ENCODE peak calls at places on chromosomes 13 and 19, in six cellular contexts. S is HCT116, L is K562, H is heart left ventricle, Z is breast epithelium, C is gastrocnemius medialis. I is an unnamed sample. For H3K4me1, the result is how much of the 10 kb centered on the place peaks cover.

GRCh38 chr19:53904909-53905308 is 4.2 kb upstream of the CACNG7 start:
- DNase-seq in S (no peak), L (no peak), H (no peak), Z (no peak), C (no peak), I (no peak)

GRCh38 chr13:87057807-87058520 is 613.2 kb upstream of the SLITRK5 start:
- DNase-seq in S (no peak), L (no peak), H (no peak), Z (no peak), C (no peak), I (no peak)

GRCh38 chr13:106602178-106602577 is 34.2 kb upstream of the ARGLU1 start:
- DNase-seq in S (no peak), L (no peak), H (no peak), Z (no peak), C (no peak), I (no peak)

GRCh38 chr19:8115805-8116396 is 33.5 kb downstream of the FBN3 start:
- DNase-seq in S (no peak), L (no peak), H (no peak), Z (no peak), C (no peak), I (no peak)

GRCh38 chr19:42512743-42513304 is 15.5 kb downstream of the CEACAM1 start:
- DNase-seq in S (no peak), L (no peak), H (no peak), Z (no peak), C (no peak), I (no peak)

GRCh38 chr13:86591862-86592261 is 792.6 kb upstream of the SLITRK6 start:
- DNase-seq in S (no peak), L (no peak), H (no peak), Z (no peak), C (no peak), I (no peak)

GRCh38 chr19:7595466-7596133 is at the start of gene CAMSAP3:
- DNase-seq in S (no peak), L (peak), H (no peak), Z (no peak), C (no peak), I (no peak)

GRCh38 chr19:39212377-39212742 is 8.3 kb upstream of the SYCN start:
- DNase-seq in S (peak), L (peak), H (no peak), Z (no peak), C (no peak), I (no peak)

GRCh38 chr13:46852168-46852567 is 44.7 kb downstream of the HTR2A start:
- DNase-seq in S (no peak), L (no peak), H (no peak), Z (no peak), C (no peak), I (no peak)

GRCh38 chr13:95455782-95456181 is 96.7 kb upstream of the CLDN10 start:
- DNase-seq in S (no peak), L (no peak), H (no peak), Z (no peak), C (no peak), I (no peak)

GRCh38 chr13:99086869-99087129 is 108.9 kb upstream of the DOCK9 start:
- DNase-seq in S (no peak), L (no peak), H (peak), Z (no peak), C (peak), I (no peak)

GRCh38 chr13:40087021-40088002 is 431.9 kb downstream of the COG6 start:
- DNase-seq in S (no peak), L (no peak), H (no peak), Z (no peak), C (no peak), I (no peak)

GRCh38 chr13:105519766-105520165 is 1015.7 kb downstream of the EFNB2 start:
- DNase-seq in S (no peak), L (no peak), H (no peak), Z (no peak), C (no peak), I (no peak)

GRCh38 chr19:38534574-38534973 is 83.2 kb downstream of the MAP4K1 start:
- DNase-seq in S (no peak), L (no peak), H (no peak), Z (no peak), C (no peak), I (no peak)

GRCh38 chr13:32309812-32310706 is 5.1 kb downstream of the ZAR1L start:
- DNase-seq in S (peak), L (peak), H (no peak), Z (no peak), C (no peak), I (no peak)

GRCh38 chr13:28204690-28205443 is 66.5 kb downstream of the PAN3 start:
- DNase-seq in S (no peak), L (no peak), H (no peak), Z (no peak), C (no peak), I (no peak)

GRCh38 chr13:90591927-90592268 is 755.6 kb upstream of the MIR17HG start:
- DNase-seq in S (no peak), L (no peak), H (no peak), Z (no peak), C (no peak), I (no peak)

GRCh38 chr13:46404732-46405097 is 17.7 kb upstream of the RUBCNL start:
- DNase-seq in S (no peak), L (no peak), H (no peak), Z (no peak), C (no peak), I (no peak)

GRCh38 chr13:45879666-45880065 is 28.1 kb upstream of the SIAH3 start:
- DNase-seq in S (peak), L (peak), H (no peak), Z (peak), C (peak), I (no peak)

GRCh38 chr19:54074851-54075250 is 6.3 kb downstream of the TARM1 start:
- DNase-seq in S (no peak), L (no peak), H (no peak), Z (no peak), C (no peak), I (no peak)

GRCh38 chr19:6723108-6723618 is 2.7 kb upstream of the C3 start:
- DNase-seq in S (no peak), L (no peak), H (peak), Z (no peak), C (peak), I (peak)

GRCh38 chr19:11382898-11383705 is 1.0 kb downstream of the EPOR start:
- DNase-seq in S (peak), L (peak), H (peak), Z (no peak), C (no peak), I (peak)

GRCh38 chr13:45367995-45368394 is 27.0 kb upstream of the TPT1 start:
- DNase-seq in S (no peak), L (no peak), H (no peak), Z (no peak), C (no peak), I (no peak)

GRCh38 chr19:1495051-1495798 is 4.2 kb downstream of the REEP6 start:
- DNase-seq in S (no peak), L (no peak), H (no peak), Z (no peak), C (no peak), I (no peak)

GRCh38 chr13:112220296-112220875 is 153.4 kb downstream of the SOX1 start:
- DNase-seq in S (no peak), L (no peak), H (no peak), Z (no peak), C (no peak), I (no peak)

GRCh38 chr13:36369268-36370107 is 23.3 kb upstream of the SPART start:
- DNase-seq in S (no peak), L (no peak), H (no peak), Z (no peak), C (no peak), I (no peak)

GRCh38 chr19:58543826-58544590 is at the start of gene TRIM28:
- DNase-seq in S (peak), L (peak), H (peak), Z (peak), C (peak), I (peak)

GRCh38 chr19:10603873-10604459 is 16.9 kb upstream of the AP1M2 start:
- DNase-seq in S (no peak), L (no peak), H (no peak), Z (no peak), C (no peak), I (no peak)

GRCh38 chr19:39502640-39503417 is 4.1 kb downstream of the DLL3 start:
- DNase-seq in S (peak), L (peak), H (peak), Z (no peak), C (no peak), I (peak)

GRCh38 chr19:13717194-13717643 is 47.1 kb upstream of the MRI1 start:
- DNase-seq in S (no peak), L (peak), H (no peak), Z (no peak), C (no peak), I (no peak)

GRCh38 chr13:44108345-44108858 is 228.7 kb downstream of the LACC1 start:
- DNase-seq in S (no peak), L (no peak), H (no peak), Z (peak), C (no peak), I (no peak)

GRCh38 chr19:835201-835810 is 5.5 kb upstream of the PRTN3 start:
- DNase-seq in S (no peak), L (no peak), H (no peak), Z (no peak), C (no peak), I (no peak)

GRCh38 chr19:32308436-32309077 is 36.9 kb upstream of the ZNF507 start:
- DNase-seq in S (no peak), L (no peak), H (no peak), Z (no peak), C (no peak), I (no peak)

GRCh38 chr19:21463449-21464105 is 41.8 kb upstream of the ZNF429 start:
- DNase-seq in S (no peak), L (peak), H (no peak), Z (no peak), C (no peak), I (peak)

GRCh38 chr19:51359294-51359693 is 6.9 kb downstream of the ETFB start:
- DNase-seq in S (no peak), L (no peak), H (no peak), Z (no peak), C (no peak), I (no peak)

GRCh38 chr19:51354742-51355148 is 11.4 kb downstream of the ETFB start:
- DNase-seq in S (no peak), L (no peak), H (no peak), Z (no peak), C (no peak), I (no peak)

GRCh38 chr19:51361228-51361627 is 5.0 kb downstream of the ETFB start:
- DNase-seq in S (no peak), L (no peak), H (peak), Z (no peak), C (no peak), I (no peak)

GRCh38 chr19:51356159-51356801 is 9.9 kb downstream of the ETFB start:
- DNase-seq in S (no peak), L (no peak), H (no peak), Z (no peak), C (no peak), I (no peak)

GRCh38 chr19:51357952-51358351 is 8.2 kb downstream of the ETFB start:
- DNase-seq in S (no peak), L (no peak), H (no peak), Z (no peak), C (no peak), I (no peak)
- H3K4me1 ChIP-seq in S (under half), L (under half), H (under half), Z (under half), C (under half), I (under half)

GRCh38 chr19:45456500-45456815 is 11.3 kb upstream of the FOSB start:
- DNase-seq in S (no peak), L (no peak), H (no peak), Z (no peak), C (no peak), I (no peak)
- TF ChIP-seq POLR2A in S (no peak), L (no peak), H (no peak), Z (no peak), C (no peak), I (no peak)

DNA sequence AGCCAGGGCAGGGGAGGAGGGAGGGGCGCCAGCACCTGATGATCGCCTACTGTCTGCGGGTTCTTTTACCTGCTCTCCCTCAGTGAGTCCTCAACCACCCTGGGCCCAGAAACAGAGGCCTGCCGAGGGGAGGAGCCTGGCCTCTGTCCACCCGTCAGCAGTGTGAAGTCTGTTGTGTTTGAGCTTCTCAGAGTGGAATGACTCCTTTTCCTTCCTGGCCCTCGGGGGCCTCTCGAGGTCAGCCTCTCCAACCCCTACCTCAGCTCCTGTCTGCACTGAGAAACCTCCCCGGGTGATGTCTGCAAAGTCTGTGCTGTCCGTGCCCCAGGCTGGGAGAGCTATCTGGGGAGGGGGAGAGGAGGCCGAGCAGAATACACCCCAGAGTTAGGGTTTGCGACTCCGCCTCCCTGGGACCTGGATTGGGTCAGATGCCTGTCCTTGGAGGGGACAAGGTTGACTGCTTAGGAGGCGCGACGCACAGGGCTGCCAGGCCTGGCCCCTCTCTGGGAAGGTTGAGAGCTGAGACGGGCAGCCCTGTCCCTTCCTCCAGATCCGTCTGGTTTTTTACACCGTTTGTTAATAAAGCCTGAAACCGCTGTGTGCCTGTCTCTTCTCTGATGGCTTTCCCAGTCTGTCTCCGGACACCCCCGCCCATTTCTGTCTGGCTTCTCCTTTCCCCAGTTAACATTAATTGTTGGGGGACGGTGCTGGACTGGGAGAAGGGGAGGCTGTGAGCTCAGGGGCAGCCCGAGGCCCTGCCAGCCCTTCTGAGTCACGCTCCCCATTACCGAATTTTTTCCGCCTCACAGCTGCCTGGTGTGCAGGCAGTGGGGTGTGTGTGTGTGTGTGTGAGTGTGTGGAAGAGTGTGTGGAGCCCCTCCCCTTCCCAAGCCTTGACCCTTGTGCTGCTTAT is 1.0 kb upstream of the SSC5D start:
- DNase-seq in S (no peak), L (peak), H (peak), Z (no peak), C (peak), I (peak)
- H3K4me1 ChIP-seq in S (under half), L (under half), H (under half), Z (under half), C (under half), I (under half)

GRCh38 chr19:34355201-34355600 is 9.8 kb upstream of the GPI start:
- DNase-seq in S (no peak), L (no peak), H (peak), Z (no peak), C (no peak), I (no peak)

GRCh38 chr19:34359140-34359953 is 5.6 kb upstream of the GPI start:
- DNase-seq in S (peak), L (peak), H (peak), Z (peak), C (peak), I (peak)

GRCh38 chr19:34356875-34357274 is 8.1 kb upstream of the GPI start:
- DNase-seq in S (no peak), L (no peak), H (peak), Z (no peak), C (no peak), I (no peak)

GRCh38 chr19:34359954-34360315 is 5.1 kb upstream of the GPI start:
- DNase-seq in S (no peak), L (no peak), H (no peak), Z (no peak), C (no peak), I (no peak)

DNA sequence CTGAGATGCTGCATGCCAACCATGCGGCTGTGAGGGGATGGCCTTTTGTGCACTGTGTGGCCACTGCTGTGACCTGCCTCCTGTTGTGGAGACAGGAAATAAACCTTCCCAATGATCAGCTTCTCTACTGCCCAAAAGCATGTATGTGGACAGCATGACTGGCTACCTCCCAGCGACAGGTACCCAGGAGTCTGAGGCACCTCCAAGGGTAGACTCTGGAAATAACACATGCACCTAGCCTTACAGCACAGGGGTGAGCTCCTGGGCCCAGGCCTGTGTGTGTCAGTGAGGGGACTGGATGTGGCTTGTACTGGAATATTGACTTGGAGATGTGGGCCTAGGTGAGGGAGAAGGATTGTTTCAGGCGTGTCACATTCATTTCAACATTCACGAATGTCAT is 7.6 kb upstream of the GPI start:
- DNase-seq in S (no peak), L (no peak), H (peak), Z (no peak), C (no peak), I (no peak)
- TF ChIP-seq POLR2A in S (no peak), L (no peak), H (no peak), Z (no peak), C (no peak), I (no peak)

GRCh38 chr13:72932250-72932649 is 126.6 kb upstream of the KLF5 start:
- DNase-seq in S (no peak), L (no peak), H (no peak), Z (no peak), C (no peak), I (no peak)

DNA sequence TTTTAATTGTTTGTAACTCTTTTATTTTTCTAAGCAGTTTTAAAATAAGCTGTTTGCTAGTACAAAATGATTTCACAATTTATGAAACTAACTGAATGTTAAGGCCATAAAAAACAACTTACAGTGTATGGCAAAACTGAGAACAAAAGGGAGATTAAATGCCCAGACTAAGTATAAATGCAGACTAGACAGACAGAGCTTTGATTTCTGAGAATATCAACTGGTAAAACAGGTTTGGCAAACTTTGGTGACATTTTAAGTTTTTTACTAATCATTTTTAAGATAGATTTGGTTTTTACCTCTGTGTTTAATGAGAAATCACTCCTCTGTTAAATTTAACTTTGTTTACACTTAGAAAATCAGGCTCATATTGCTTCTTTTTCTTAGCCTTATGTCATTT is 127.5 kb upstream of the KLF5 start:
- DNase-seq in S (no peak), L (no peak), H (no peak), Z (no peak), C (no peak), I (no peak)
- H3K4me1 ChIP-seq in S (under half), L (under half), H (under half), Z (under half), C (under half), I (under half)

GRCh38 chr13:49400755-49401659 is 42.9 kb downstream of the CAB39L start:
- DNase-seq in S (no peak), L (no peak), H (no peak), Z (no peak), C (no peak), I (peak)
- TF ChIP-seq POLR2A in S (no peak), L (peak), H (no peak), Z (no peak), C (no peak), I (peak)

I was measured in ovary.